ENCODE peak calls at places on chromosomes 16 and 17, in five cellular contexts. One of them, this sample, is unnamed.

GRCh38 chr16:81891734-81892364 is 112.8 kb downstream of the PLCG2 start:
- DNase-seq in SK-N-SH: no peak
- DNase-seq in A549: no peak
- DNase-seq in HepG2: no peak
- DNase-seq in WTC11: no peak
- DNase-seq in this sample: no peak

GRCh38 chr16:67396159-67396774 is 3.0 kb upstream of the TPPP3 start:
- DNase-seq in SK-N-SH: peak; percentile 87
- DNase-seq in A549: peak; percentile 67
- DNase-seq in HepG2: peak; percentile 96
- DNase-seq in WTC11: peak; percentile 88
- DNase-seq in this sample: peak; percentile 78

GRCh38 chr16:86549076-86549892 is 5.8 kb downstream of the MTHFSD start:
- DNase-seq in SK-N-SH: no peak
- DNase-seq in A549: no peak
- DNase-seq in HepG2: no peak
- DNase-seq in WTC11: no peak
- DNase-seq in this sample: no peak

GRCh38 chr16:20675488-20676267 is 21.8 kb downstream of the ACSM1 start:
- DNase-seq in SK-N-SH: no peak
- DNase-seq in A549: no peak
- DNase-seq in HepG2: peak; percentile 64
- DNase-seq in WTC11: peak; percentile 31
- DNase-seq in this sample: no peak

GRCh38 chr16:71846443-71846842 is 667 bp downstream of the ATXN1L start:
- DNase-seq in SK-N-SH: peak; percentile 27
- DNase-seq in A549: no peak
- DNase-seq in HepG2: no peak
- DNase-seq in WTC11: peak; percentile 21
- DNase-seq in this sample: no peak

GRCh38 chr17:36608794-36609497 is 7.6 kb downstream of the MRM1 start:
- DNase-seq in SK-N-SH: no peak
- DNase-seq in A549: no peak
- DNase-seq in HepG2: no peak
- DNase-seq in WTC11: peak; percentile 60
- DNase-seq in this sample: peak; percentile 66

GRCh38 chr17:81863833-81864768 is 3.8 kb upstream of the P4HB start:
- DNase-seq in SK-N-SH: peak; percentile 27
- DNase-seq in A549: no peak
- DNase-seq in HepG2: no peak
- DNase-seq in WTC11: no peak
- DNase-seq in this sample: no peak

GRCh38 chr16:74462361-74462760 is 41.1 kb upstream of the CLEC18B start:
- DNase-seq in SK-N-SH: no peak
- DNase-seq in A549: no peak
- DNase-seq in HepG2: no peak
- DNase-seq in WTC11: no peak
- DNase-seq in this sample: no peak

GRCh38 chr17:59807892-59808509 is 84.7 kb downstream of the TUBD1 start:
- DNase-seq in SK-N-SH: no peak
- DNase-seq in A549: no peak
- DNase-seq in HepG2: no peak
- DNase-seq in WTC11: no peak
- DNase-seq in this sample: no peak

GRCh38 chr17:58318065-58318481 is 10.5 kb downstream of the TSPOAP1 start:
- DNase-seq in SK-N-SH: no peak
- DNase-seq in A549: no peak
- DNase-seq in HepG2: no peak
- DNase-seq in WTC11: no peak
- DNase-seq in this sample: no peak

GRCh38 chr16:83588070-83588469 is 219.7 kb upstream of the HSBP1 start:
- DNase-seq in SK-N-SH: no peak
- DNase-seq in A549: no peak
- DNase-seq in HepG2: no peak
- DNase-seq in WTC11: no peak
- DNase-seq in this sample: no peak

GRCh38 chr16:66927012-66927436 is 1.7 kb upstream of the RRAD start:
- DNase-seq in SK-N-SH: no peak
- DNase-seq in A549: peak; percentile 52
- DNase-seq in HepG2: peak; percentile 68
- DNase-seq in WTC11: peak; percentile 24
- DNase-seq in this sample: peak; percentile 88

GRCh38 chr16:88685156-88686061 is 898 bp downstream of the SNAI3 start:
- DNase-seq in SK-N-SH: peak; percentile 79
- DNase-seq in A549: peak; percentile 84
- DNase-seq in HepG2: no peak
- DNase-seq in WTC11: peak; percentile 50
- DNase-seq in this sample: peak; percentile 67

GRCh38 chr17:1908699-1909309 is 79.0 kb downstream of the RPA1 start:
- DNase-seq in SK-N-SH: peak; percentile 91
- DNase-seq in A549: peak; percentile 85
- DNase-seq in HepG2: peak; percentile 72
- DNase-seq in WTC11: peak; percentile 69
- DNase-seq in this sample: peak; percentile 73

GRCh38 chr17:67578058-67578457 is 139.7 kb upstream of the NOL11 start:
- DNase-seq in SK-N-SH: no peak
- DNase-seq in A549: no peak
- DNase-seq in HepG2: no peak
- DNase-seq in WTC11: no peak
- DNase-seq in this sample: no peak

GRCh38 chr17:20133552-20133951 is 124.4 kb downstream of the SPECC1 start:
- DNase-seq in SK-N-SH: no peak
- DNase-seq in A549: no peak
- DNase-seq in HepG2: no peak
- DNase-seq in WTC11: no peak
- DNase-seq in this sample: no peak

GRCh38 chr17:6079155-6079554 is 9.0 kb downstream of the WSCD1 start:
- DNase-seq in SK-N-SH: no peak
- DNase-seq in A549: no peak
- DNase-seq in HepG2: no peak
- DNase-seq in WTC11: no peak
- DNase-seq in this sample: no peak

GRCh38 chr16:16018705-16019104 is 69.3 kb downstream of the ABCC1 start:
- DNase-seq in SK-N-SH: no peak
- DNase-seq in A549: no peak
- DNase-seq in HepG2: peak; percentile 40
- DNase-seq in WTC11: no peak
- DNase-seq in this sample: no peak

GRCh38 chr17:43634681-43635125 is 27.0 kb downstream of the MEOX1 start:
- DNase-seq in SK-N-SH: no peak
- DNase-seq in A549: no peak
- DNase-seq in HepG2: peak; percentile 53
- DNase-seq in WTC11: no peak
- DNase-seq in this sample: peak; percentile 53

GRCh38 chr17:11506635-11507034 is 91.6 kb upstream of the DNAH9 start:
- DNase-seq in SK-N-SH: no peak
- DNase-seq in A549: no peak
- DNase-seq in HepG2: peak; percentile 5
- DNase-seq in WTC11: peak; percentile 13
- DNase-seq in this sample: no peak

GRCh38 chr17:77490361-77491183 is 349.8 kb downstream of the SEC14L1 start:
- DNase-seq in SK-N-SH: no peak
- DNase-seq in A549: no peak
- DNase-seq in HepG2: no peak
- DNase-seq in WTC11: no peak
- DNase-seq in this sample: no peak

GRCh38 chr16:35146031-35146710 is 1686.8 kb downstream of the TP53TG3F start:
- DNase-seq in SK-N-SH: no peak
- DNase-seq in A549: no peak
- DNase-seq in HepG2: no peak
- DNase-seq in WTC11: no peak
- DNase-seq in this sample: no peak

GRCh38 chr17:77382356-77382911 is 241.7 kb downstream of the SEC14L1 start:
- DNase-seq in SK-N-SH: no peak
- DNase-seq in A549: no peak
- DNase-seq in HepG2: peak; percentile 45
- DNase-seq in WTC11: no peak
- DNase-seq in this sample: no peak

GRCh38 chr16:87822571-87822970 is 46.7 kb downstream of the SLC7A5 start:
- DNase-seq in SK-N-SH: no peak
- DNase-seq in A549: no peak
- DNase-seq in HepG2: no peak
- DNase-seq in WTC11: no peak
- DNase-seq in this sample: no peak

GRCh38 chr16:87387942-87388817 is 4.0 kb upstream of the MAP1LC3B start:
- DNase-seq in SK-N-SH: peak; percentile 88
- DNase-seq in A549: peak; percentile 95
- DNase-seq in HepG2: peak; percentile 100
- DNase-seq in WTC11: peak; percentile 85
- DNase-seq in this sample: peak; percentile 99

GRCh38 chr17:19386974-19387920 is at the start of gene MFAP4:
- DNase-seq in SK-N-SH: peak; percentile 91
- DNase-seq in A549: no peak
- DNase-seq in HepG2: no peak
- DNase-seq in WTC11: peak; percentile 73
- DNase-seq in this sample: peak; percentile 90

GRCh38 chr17:61218438-61218837 is 181.2 kb upstream of the TBX2 start:
- DNase-seq in SK-N-SH: no peak
- DNase-seq in A549: no peak
- DNase-seq in HepG2: no peak
- DNase-seq in WTC11: no peak
- DNase-seq in this sample: peak; percentile 86

GRCh38 chr16:10514369-10515055 is 65.9 kb downstream of the EMP2 start:
- DNase-seq in SK-N-SH: peak; percentile 62
- DNase-seq in A549: peak; percentile 40
- DNase-seq in HepG2: peak; percentile 73
- DNase-seq in WTC11: peak; percentile 38
- DNase-seq in this sample: peak; percentile 70

GRCh38 chr17:36510636-36511035 is 24.0 kb downstream of the MYO19 start:
- DNase-seq in SK-N-SH: no peak
- DNase-seq in A549: no peak
- DNase-seq in HepG2: no peak
- DNase-seq in WTC11: no peak
- DNase-seq in this sample: no peak

GRCh38 chr16:74829637-74830036 is 55.0 kb upstream of the FA2H start:
- DNase-seq in SK-N-SH: no peak
- DNase-seq in A549: no peak
- DNase-seq in HepG2: no peak
- DNase-seq in WTC11: no peak
- DNase-seq in this sample: no peak

GRCh38 chr17:70584255-70584654 is 414.9 kb downstream of the KCNJ2 start:
- DNase-seq in SK-N-SH: no peak
- DNase-seq in A549: no peak
- DNase-seq in HepG2: no peak
- DNase-seq in WTC11: no peak
- DNase-seq in this sample: no peak

GRCh38 chr17:50208611-50209061 is 7.2 kb upstream of the COL1A1 start:
- DNase-seq in SK-N-SH: no peak
- DNase-seq in A549: no peak
- DNase-seq in HepG2: no peak
- DNase-seq in WTC11: no peak
- DNase-seq in this sample: no peak

GRCh38 chr17:57537524-57538410 is 207.3 kb downstream of the CCDC182 start:
- DNase-seq in SK-N-SH: peak; percentile 57
- DNase-seq in A549: no peak
- DNase-seq in HepG2: peak; percentile 90
- DNase-seq in WTC11: no peak
- DNase-seq in this sample: no peak

GRCh38 chr17:19502517-19502916 is 31.1 kb upstream of the SLC47A1 start:
- DNase-seq in SK-N-SH: no peak
- DNase-seq in A549: no peak
- DNase-seq in HepG2: no peak
- DNase-seq in WTC11: no peak
- DNase-seq in this sample: no peak

GRCh38 chr17:29760279-29760721 is 137.6 kb upstream of the CORO6 start:
- DNase-seq in SK-N-SH: no peak
- DNase-seq in A549: peak; percentile 14
- DNase-seq in HepG2: no peak
- DNase-seq in WTC11: no peak
- DNase-seq in this sample: peak; percentile 39

GRCh38 chr16:89401641-89402445 is 88.5 kb downstream of the ANKRD11 start:
- DNase-seq in SK-N-SH: peak; percentile 82
- DNase-seq in A549: no peak
- DNase-seq in HepG2: no peak
- DNase-seq in WTC11: no peak
- DNase-seq in this sample: no peak

GRCh38 chr16:77298638-77299360 is 99.6 kb downstream of the SYCE1L start:
- DNase-seq in SK-N-SH: no peak
- DNase-seq in A549: peak; percentile 52
- DNase-seq in HepG2: no peak
- DNase-seq in WTC11: no peak
- DNase-seq in this sample: peak; percentile 88
- TF ChIP-seq USF2 in SK-N-SH: no peak
- TF ChIP-seq USF2 in A549: no peak
- TF ChIP-seq USF2 in HepG2: no peak
- TF ChIP-seq USF2 in WTC11: no peak
- TF ChIP-seq USF2 in this sample: no peak

GRCh38 chr17:75344664-75345063 is 55.4 kb upstream of the SLC25A19 start:
- DNase-seq in SK-N-SH: no peak
- DNase-seq in A549: no peak
- DNase-seq in HepG2: no peak
- DNase-seq in WTC11: peak; percentile 42
- DNase-seq in this sample: peak; percentile 36
- TF ChIP-seq USF2 in SK-N-SH: no peak
- TF ChIP-seq USF2 in A549: no peak
- TF ChIP-seq USF2 in HepG2: no peak
- TF ChIP-seq USF2 in WTC11: no peak
- TF ChIP-seq USF2 in this sample: no peak

GRCh38 chr16:22849517-22849916 is 35.6 kb downstream of the HS3ST2 start:
- DNase-seq in SK-N-SH: no peak
- DNase-seq in A549: no peak
- DNase-seq in HepG2: no peak
- DNase-seq in WTC11: no peak
- DNase-seq in this sample: no peak

GRCh38 chr16:22857296-22857695 is 43.3 kb downstream of the HS3ST2 start:
- DNase-seq in SK-N-SH: no peak
- DNase-seq in A549: no peak
- DNase-seq in HepG2: no peak
- DNase-seq in WTC11: no peak
- DNase-seq in this sample: no peak

GRCh38 chr16:22859925-22860324 is 46.0 kb downstream of the HS3ST2 start:
- DNase-seq in SK-N-SH: no peak
- DNase-seq in A549: no peak
- DNase-seq in HepG2: no peak
- DNase-seq in WTC11: no peak
- DNase-seq in this sample: no peak

GRCh38 chr16:22855231-22855630 is 41.3 kb downstream of the HS3ST2 start:
- DNase-seq in SK-N-SH: no peak
- DNase-seq in A549: no peak
- DNase-seq in HepG2: no peak
- DNase-seq in WTC11: no peak
- DNase-seq in this sample: no peak
- TF ChIP-seq USF2 in SK-N-SH: no peak
- TF ChIP-seq USF2 in A549: no peak
- TF ChIP-seq USF2 in HepG2: no peak
- TF ChIP-seq USF2 in WTC11: no peak
- TF ChIP-seq USF2 in this sample: no peak

GRCh38 chr16:31706925-31707324 is 166.7 kb upstream of the ZNF267 start:
- DNase-seq in SK-N-SH: no peak
- DNase-seq in A549: no peak
- DNase-seq in HepG2: no peak
- DNase-seq in WTC11: no peak
- DNase-seq in this sample: no peak
- TF ChIP-seq USF2 in SK-N-SH: no peak
- TF ChIP-seq USF2 in A549: no peak
- TF ChIP-seq USF2 in HepG2: no peak
- TF ChIP-seq USF2 in WTC11: no peak
- TF ChIP-seq USF2 in this sample: no peak